ENCODE peak calls at places on chromosomes 12 and 14, in eight cellular contexts. G is fibroblast of mammary gland, B is MM.1S, X is astrocyte of the spinal cord, P is cardiac fibroblast, J is foreskin fibroblast, L is tibial artery, A is A673. Y is an unnamed sample.

GRCh38 chr12:91053951-91054715 is 3.7 kb downstream of the KERA start:
- DNase-seq in A (no peak), X (peak), J (peak), L (no peak), G (peak), P (peak), B (no peak), Y (no peak)

GRCh38 chr12:109445224-109445623 is 31.9 kb downstream of the KCTD10 start:
- DNase-seq in L (no peak), J (peak), G (peak), P (no peak), X (peak), A (no peak), B (no peak), Y (no peak)

GRCh38 chr14:88551094-88551870 is 3.5 kb downstream of the PTPN21 start:
- DNase-seq in X (peak), P (peak), B (no peak), G (peak), A (peak), L (peak), J (peak), Y (no peak)

GRCh38 chr12:53623526-53623925 is 2.7 kb downstream of the ATF7 start:
- DNase-seq in X (peak), A (peak), B (no peak), L (peak), J (peak), G (peak), P (peak), Y (no peak)

GRCh38 chr12:41962171-41962572 is 182.5 kb downstream of the GXYLT1 start:
- DNase-seq in L (peak), G (no peak), A (no peak), P (no peak), B (no peak), X (peak), J (no peak), Y (no peak)

GRCh38 chr12:50207424-50207823 is 40.3 kb upstream of the CERS5 start:
- DNase-seq in B (no peak), P (no peak), X (no peak), A (no peak), L (no peak), G (no peak), J (no peak), Y (no peak)

GRCh38 chr12:74264692-74265091 is 272.9 kb upstream of the ATXN7L3B start:
- DNase-seq in L (no peak), B (no peak), A (no peak), J (no peak), X (no peak), P (no peak), G (no peak), Y (no peak)

GRCh38 chr12:53659011-53659551 is 16.8 kb downstream of the ATP5MC2 start:
- DNase-seq in A (no peak), G (peak), J (peak), P (peak), B (no peak), L (peak), X (peak), Y (no peak)

GRCh38 chr12:124466200-124467128 is 100.9 kb downstream of the NCOR2 start:
- DNase-seq in X (peak), J (no peak), L (no peak), G (peak), P (peak), B (no peak), A (peak), Y (peak)
- TF ChIP-seq CTCF in X (peak), J (no peak), L (no peak), G (no peak), P (peak), B (no peak), A (peak), Y (peak)

GRCh38 chr12:121131941-121132341 is 735 bp upstream of the P2RX7 start:
- DNase-seq in L (no peak), G (no peak), P (no peak), A (no peak), B (no peak), X (no peak), J (no peak), Y (no peak)

GRCh38 chr12:121130866-121131373 is 1.8 kb upstream of the P2RX7 start:
- DNase-seq in J (no peak), B (no peak), A (no peak), P (no peak), X (no peak), G (no peak), L (no peak), Y (no peak)

GRCh38 chr12:121135320-121135719 is 2.6 kb downstream of the P2RX7 start:
- DNase-seq in X (no peak), P (no peak), J (no peak), A (no peak), L (no peak), B (no peak), G (no peak), Y (no peak)

GRCh38 chr12:121132601-121133481 is at the start of gene P2RX7:
- DNase-seq in X (peak), G (peak), B (peak), A (peak), P (peak), L (peak), J (peak), Y (no peak)

GRCh38 chr12:121133838-121134237 is 1.2 kb downstream of the P2RX7 start:
- DNase-seq in X (no peak), J (no peak), G (no peak), A (no peak), P (no peak), B (no peak), L (no peak), Y (no peak)
- H3K4me3 ChIP-seq in X (no peak), J (peak), G (no peak), A (no peak), P (no peak), B (peak), L (peak), Y (no peak)

DNA sequence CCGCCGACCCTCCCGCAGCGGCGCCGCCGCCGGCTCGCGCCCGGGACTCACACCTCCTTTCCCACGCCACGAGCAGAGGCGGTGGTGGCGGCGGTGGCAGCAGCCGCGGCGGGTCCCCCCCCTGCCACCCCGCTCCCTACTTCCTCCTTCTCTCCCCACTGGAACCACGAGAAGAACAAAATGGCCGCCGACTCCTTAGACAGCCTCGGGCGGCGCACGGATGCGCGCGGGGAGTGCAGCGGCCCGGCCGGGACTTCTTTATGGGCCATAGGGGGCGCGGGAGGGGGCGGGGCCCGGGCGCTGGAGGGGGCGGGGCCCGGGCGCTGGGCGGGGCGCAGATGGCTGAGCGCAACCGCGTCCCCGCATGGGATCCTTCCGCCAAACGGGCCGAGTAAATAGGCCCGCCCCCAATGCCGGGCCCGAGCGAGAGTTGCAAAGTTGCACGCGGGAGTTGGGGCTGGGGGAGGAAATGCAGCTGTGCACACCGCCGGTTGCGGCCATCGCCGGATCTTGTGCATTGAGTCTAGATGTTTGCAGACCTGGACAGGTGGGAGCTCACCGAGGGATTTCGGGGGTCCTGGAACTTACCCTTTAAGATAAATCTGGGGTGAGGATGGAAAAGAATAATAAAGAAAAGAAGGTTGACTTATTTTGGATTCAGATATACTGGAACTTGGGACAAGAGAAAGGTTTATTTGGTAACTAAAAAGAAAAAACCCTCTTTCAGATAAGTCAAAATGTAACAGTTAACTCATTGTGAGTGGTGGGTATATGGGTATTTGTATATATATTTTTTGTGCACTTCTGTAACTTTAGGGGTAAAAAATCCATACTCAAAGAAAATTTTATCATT is at the start of gene PPP1CC:
- DNase-seq in L (peak), B (peak), G (peak), X (peak), J (peak), P (peak), A (peak), Y (peak)
- TF ChIP-seq CTCF in L (no peak), B (no peak), G (no peak), X (no peak), J (no peak), P (no peak), A (no peak), Y (no peak)

GRCh38 chr12:121663610-121663929 is 5.9 kb downstream of the MORN3 start:
- DNase-seq in L (no peak), B (no peak), P (no peak), X (no peak), G (no peak), J (no peak), A (no peak), Y (no peak)
- H3K4me3 ChIP-seq in L (no peak), B (peak), P (no peak), X (no peak), G (no peak), J (no peak), A (no peak), Y (no peak)

DNA sequence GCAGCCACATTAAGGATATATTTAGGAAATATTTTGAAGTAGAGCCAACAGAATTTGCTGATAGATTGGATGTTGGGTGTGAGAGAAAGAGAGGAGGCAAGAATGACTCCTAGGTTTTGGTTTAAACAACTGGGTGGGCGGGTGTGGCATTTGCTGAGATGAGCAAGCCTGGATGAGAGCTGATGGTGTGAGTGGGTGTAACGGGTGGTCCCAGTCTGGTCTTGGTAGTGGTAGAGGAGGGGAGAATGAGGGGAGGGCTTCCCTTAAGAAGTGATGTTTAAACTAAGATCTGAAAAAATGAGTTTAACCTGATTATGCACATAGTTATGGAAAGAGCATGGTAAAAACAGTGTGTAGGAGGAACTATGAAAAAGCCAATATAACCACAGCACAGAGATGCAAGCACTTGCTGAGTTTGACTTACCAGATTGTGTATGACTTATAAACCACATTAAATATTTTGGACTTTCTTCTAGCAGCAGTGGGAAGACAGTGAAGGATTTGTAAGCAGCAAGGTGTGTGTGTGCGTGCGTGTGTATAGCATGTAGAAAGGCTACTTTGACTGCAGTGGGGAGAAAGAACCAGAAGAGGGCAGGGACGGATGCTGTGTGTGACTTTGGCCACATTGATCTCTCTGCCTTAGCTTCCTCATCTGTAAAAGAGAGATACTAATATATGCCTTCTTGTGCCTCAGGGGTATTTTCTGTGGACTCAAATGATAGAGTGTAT is 139.7 kb downstream of the PRIMA1 start:
- DNase-seq in A (peak), P (no peak), X (no peak), J (no peak), B (no peak), L (no peak), G (peak), Y (no peak)
- TF ChIP-seq CTCF in A (peak), P (no peak), X (no peak), J (no peak), B (no peak), L (peak), G (peak), Y (peak)

DNA sequence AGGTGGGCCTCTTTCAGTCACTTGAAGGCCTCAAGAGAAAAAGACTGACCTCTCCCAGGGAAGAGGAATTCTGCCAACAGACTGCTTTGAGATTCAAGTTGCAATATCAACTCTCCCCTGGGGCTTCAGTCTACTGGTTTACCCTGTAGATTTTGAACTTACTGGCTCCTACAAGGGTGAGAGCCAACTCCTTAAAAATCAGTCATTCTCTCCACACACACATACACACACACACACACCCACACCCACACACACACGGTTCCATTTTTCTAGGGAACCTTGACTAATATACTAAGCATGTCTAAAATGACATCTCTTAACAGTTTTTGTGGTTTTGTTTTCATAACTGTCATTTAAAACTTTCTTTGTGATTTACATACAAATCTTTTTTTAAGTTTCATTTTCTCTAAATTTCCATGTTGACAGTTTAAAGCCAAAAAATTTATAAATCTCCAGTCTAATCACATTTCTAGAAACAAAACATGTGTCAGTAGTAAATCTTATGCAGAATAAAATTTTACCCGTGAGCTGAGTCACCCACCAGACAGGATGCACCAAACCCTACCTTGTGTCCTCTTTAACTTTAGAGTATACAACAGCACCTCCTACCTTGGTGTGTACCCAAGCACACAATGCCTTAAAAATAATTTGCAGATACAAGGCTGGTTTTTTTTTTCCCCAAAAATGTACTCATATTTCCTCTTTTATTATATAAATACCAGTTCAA is 394.6 kb downstream of the AEBP2 start:
- DNase-seq in L (no peak), P (peak), J (no peak), A (peak), G (peak), X (peak), B (no peak), Y (no peak)
- H3K4me3 ChIP-seq in L (no peak), P (no peak), J (no peak), A (no peak), G (no peak), X (no peak), B (no peak), Y (no peak)